ENCODE peak calls at places on chromosomes 3 and 15, in six cellular contexts. V is mesendoderm, L is tibial artery, F is colonic mucosa, B is epithelial cell of esophagus, K is BE2C. T is an unnamed sample.

GRCh38 chr15:66943456-66944095 is 121.8 kb upstream of the SMAD3 start:
- DNase-seq in F (peak), K (no peak), B (peak), L (peak), V (no peak), T (no peak)

GRCh38 chr15:73858062-73858461 is 15.3 kb upstream of the TBC1D21 start:
- DNase-seq in V (peak), F (no peak), L (no peak), K (no peak), B (no peak), T (no peak)

GRCh38 chr3:77726509-77726908 is 686.6 kb downstream of the ROBO2 start:
- DNase-seq in B (no peak), V (no peak), L (no peak), F (no peak), K (no peak), T (no peak)

GRCh38 chr3:113927556-113927955 is 20.3 kb upstream of the ZDHHC23 start:
- DNase-seq in L (no peak), V (no peak), K (no peak), F (no peak), B (no peak), T (no peak)

GRCh38 chr3:107710851-107711250 is 188.1 kb downstream of the BBX start:
- DNase-seq in V (peak), L (no peak), F (no peak), K (no peak), B (peak), T (no peak)

GRCh38 chr3:3110299-3110630 is at the start of gene IL5RA:
- DNase-seq in L (no peak), K (no peak), V (peak), F (no peak), B (no peak), T (no peak)

GRCh38 chr3:14605744-14606143 is 45.8 kb upstream of the CCDC174 start:
- DNase-seq in B (peak), L (no peak), K (no peak), V (no peak), F (no peak), T (no peak)

GRCh38 chr15:77120576-77120975 is 49.7 kb upstream of the TSPAN3 start:
- DNase-seq in K (no peak), V (no peak), F (no peak), L (no peak), B (no peak), T (peak)

GRCh38 chr15:94119923-94120775 is 111.2 kb upstream of the MCTP2 start:
- DNase-seq in K (peak), B (peak), F (peak), V (peak), L (peak), T (no peak)

GRCh38 chr15:58377193-58377592 is 54.6 kb upstream of the LIPC start:
- DNase-seq in B (no peak), K (no peak), L (no peak), V (no peak), F (no peak), T (no peak)

GRCh38 chr3:171838218-171838720 is 4.9 kb upstream of the TMEM212 start:
- DNase-seq in L (peak), F (no peak), B (no peak), V (peak), K (no peak), T (no peak)

GRCh38 chr15:87610366-87610765 is 646.2 kb downstream of the NTRK3 start:
- DNase-seq in F (no peak), B (no peak), V (no peak), L (no peak), K (peak), T (no peak)

GRCh38 chr15:85501574-85501973 is 121.2 kb downstream of the AKAP13 start:
- DNase-seq in V (no peak), L (no peak), B (no peak), F (no peak), K (no peak), T (no peak)

GRCh38 chr3:122271246-122271898 is 53.7 kb upstream of the CSTA start:
- DNase-seq in B (no peak), V (no peak), F (no peak), L (no peak), K (no peak), T (no peak)

GRCh38 chr3:11757929-11758328 is 88.8 kb downstream of the TAMM41 start:
- DNase-seq in B (no peak), F (no peak), K (no peak), L (no peak), V (no peak), T (no peak)

GRCh38 chr15:100670505-100671021 is 68.2 kb downstream of the ASB7 start:
- DNase-seq in F (no peak), V (no peak), B (no peak), K (no peak), L (no peak), T (peak)

GRCh38 chr3:128994581-128995161 is 795 bp upstream of the CFAP92 start:
- DNase-seq in F (no peak), B (no peak), K (no peak), V (no peak), L (no peak), T (no peak)

GRCh38 chr3:10315771-10316344 is 5.1 kb downstream of the SEC13 start:
- DNase-seq in K (no peak), B (no peak), F (no peak), V (no peak), L (no peak), T (no peak)

GRCh38 chr15:49902791-49903481 is 216.1 kb downstream of the ATP8B4 start:
- DNase-seq in L (no peak), K (no peak), B (no peak), V (no peak), F (no peak), T (no peak)

GRCh38 chr15:40487816-40488682 is 17.3 kb downstream of the CHST14 start:
- DNase-seq in F (no peak), K (no peak), V (no peak), L (no peak), B (no peak), T (no peak)

GRCh38 chr15:100236981-100237720 is 104.6 kb downstream of the ADAMTS17 start:
- DNase-seq in K (no peak), V (no peak), B (no peak), L (peak), F (no peak), T (no peak)

GRCh38 chr15:100908466-100908865 is 10.7 kb upstream of the LRRK1 start:
- DNase-seq in V (no peak), K (no peak), L (no peak), F (no peak), B (no peak), T (no peak)

GRCh38 chr3:167318306-167318705 is 61.8 kb downstream of the ZBBX start:
- DNase-seq in L (no peak), V (no peak), F (no peak), K (no peak), B (peak), T (no peak)

GRCh38 chr15:59399465-59400102 is 26.9 kb upstream of the MYO1E start:
- DNase-seq in B (no peak), F (no peak), V (no peak), K (no peak), L (no peak), T (no peak)

GRCh38 chr3:14329116-14329830 is 73.1 kb upstream of the SLC6A6 start:
- DNase-seq in L (peak), F (peak), K (no peak), B (peak), V (peak), T (no peak)

GRCh38 chr15:25789616-25790002 is 73.5 kb downstream of the ATP10A start:
- DNase-seq in B (no peak), V (no peak), F (no peak), L (peak), K (no peak), T (no peak)

GRCh38 chr15:39797407-39797806 is 14.8 kb upstream of the FSIP1 start:
- DNase-seq in K (no peak), B (no peak), L (no peak), F (no peak), V (no peak), T (no peak)

GRCh38 chr3:197508511-197508910 is 47.3 kb downstream of the BDH1 start:
- DNase-seq in V (peak), L (no peak), K (no peak), F (no peak), B (no peak), T (no peak)

GRCh38 chr3:195865752-195866151 is 42.6 kb downstream of the TNK2 start:
- DNase-seq in B (no peak), K (no peak), V (no peak), L (peak), F (no peak), T (no peak)

GRCh38 chr15:71773206-71773859 is 37.0 kb upstream of the NR2E3 start:
- DNase-seq in F (no peak), V (no peak), L (no peak), K (no peak), B (no peak), T (no peak)

GRCh38 chr3:183489455-183490210 is 61.2 kb upstream of the MCF2L2 start:
- DNase-seq in B (peak), K (no peak), V (no peak), L (no peak), F (no peak), T (no peak)

GRCh38 chr3:27939940-27940339 is 217.8 kb upstream of the EOMES start:
- DNase-seq in V (peak), F (no peak), B (peak), L (no peak), K (no peak), T (no peak)

GRCh38 chr15:68484696-68485400 is 52.9 kb upstream of the ITGA11 start:
- DNase-seq in L (peak), F (no peak), V (no peak), K (no peak), B (no peak), T (peak)

GRCh38 chr15:62873203-62873602 is 169.3 kb upstream of the TPM1 start:
- DNase-seq in V (no peak), B (no peak), K (no peak), F (no peak), L (no peak), T (no peak)

GRCh38 chr15:47460775-47461174 is 256.5 kb upstream of the SEMA6D start:
- DNase-seq in F (no peak), V (peak), K (no peak), B (peak), L (no peak), T (no peak)

GRCh38 chr3:72727207-72727606 is 121.0 kb downstream of the SHQ1 start:
- DNase-seq in F (no peak), K (no peak), V (no peak), L (no peak), B (no peak), T (no peak)

GRCh38 chr15:57205027-57205855 is 171.1 kb upstream of the CGNL1 start:
- DNase-seq in L (no peak), V (no peak), F (no peak), B (no peak), K (no peak), T (no peak)

GRCh38 chr15:80015156-80015555 is 44.2 kb upstream of the BCL2A1 start:
- DNase-seq in K (no peak), F (no peak), B (no peak), V (no peak), L (no peak), T (no peak)

GRCh38 chr15:80007532-80007931 is 36.5 kb upstream of the BCL2A1 start:
- DNase-seq in V (no peak), L (no peak), K (no peak), F (no peak), B (no peak), T (no peak)

GRCh38 chr15:80012060-80012726 is 41.2 kb upstream of the BCL2A1 start:
- DNase-seq in B (no peak), L (no peak), V (no peak), K (no peak), F (no peak), T (no peak)

GRCh38 chr15:80010131-80010673 is 39.2 kb upstream of the BCL2A1 start:
- DNase-seq in F (no peak), K (no peak), V (no peak), L (no peak), B (peak), T (peak)
- H3K4me3 ChIP-seq in F (no peak), K (no peak), V (no peak), L (no peak), B (no peak), T (no peak)

GRCh38 chr3:23650371-23651140 is 155.2 kb upstream of the UBE2E1 start:
- DNase-seq in V (no peak), L (no peak), K (no peak), F (no peak), B (peak), T (no peak)
- H3K4me3 ChIP-seq in V (no peak), L (no peak), K (no peak), F (no peak), B (no peak), T (no peak)

DNA sequence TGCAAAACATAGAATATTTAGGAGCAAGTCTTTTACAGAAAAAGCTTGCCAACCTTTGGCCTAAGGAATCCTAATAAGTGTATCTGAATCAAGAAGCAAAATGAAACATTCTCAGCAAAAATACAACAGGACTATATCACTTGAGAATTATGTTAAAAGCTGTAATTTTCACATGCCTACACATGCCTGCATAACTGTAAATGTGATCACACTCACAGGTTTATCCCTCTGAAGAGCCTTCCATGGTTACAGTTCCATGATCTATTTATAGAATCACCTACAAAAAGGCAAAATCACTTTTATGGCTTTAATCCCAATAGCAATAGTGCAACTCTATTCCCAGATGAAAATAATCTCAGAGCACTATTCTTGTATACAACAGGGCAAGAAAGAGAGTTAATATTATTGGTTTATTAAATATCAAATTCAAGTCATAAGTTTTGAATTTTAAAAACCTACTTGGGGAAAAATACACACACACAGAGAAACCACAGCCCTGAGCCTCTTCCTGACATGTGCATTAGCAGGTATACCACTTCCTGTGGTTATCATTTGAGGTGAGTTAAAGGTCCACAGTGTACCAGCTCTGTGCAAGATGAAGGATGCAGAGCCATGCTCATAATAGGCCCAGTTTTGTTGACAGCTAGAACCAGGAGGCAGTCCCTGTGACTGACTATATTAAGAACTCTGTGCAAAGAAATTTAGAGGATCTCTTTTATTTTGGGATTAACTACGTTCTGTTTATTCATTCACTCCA is 252.5 kb upstream of the TGFBR2 start:
- DNase-seq in F (no peak), B (peak), K (no peak), L (no peak), V (no peak), T (no peak)
- H3K4me3 ChIP-seq in F (no peak), B (no peak), K (no peak), L (no peak), V (no peak), T (no peak)

DNA sequence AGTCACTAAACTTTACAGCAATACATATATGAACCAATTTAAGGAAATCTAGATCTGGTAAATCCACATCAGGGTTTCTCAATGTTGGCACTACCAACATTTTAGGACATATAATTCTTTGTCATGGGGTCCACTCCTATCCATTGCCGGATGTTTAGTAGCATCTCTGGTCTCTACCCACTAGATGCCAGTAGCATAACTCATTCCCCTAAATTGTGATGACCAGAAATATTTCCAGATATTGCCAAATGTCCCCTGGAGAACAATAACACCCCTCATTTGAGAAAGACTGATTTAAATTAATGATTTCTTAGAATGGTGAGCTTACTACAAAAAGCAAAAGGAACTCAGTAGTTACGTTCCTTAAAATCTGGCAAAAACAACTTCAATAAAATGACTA is 23.1 kb upstream of the ANKRD28 start:
- DNase-seq in B (no peak), V (no peak), F (no peak), L (no peak), K (no peak), T (no peak)
- H3K4me3 ChIP-seq in B (no peak), V (no peak), F (no peak), L (no peak), K (no peak), T (no peak)

GRCh38 chr3:13016083-13016725 is 57.0 kb downstream of the IQSEC1 start:
- DNase-seq in L (peak), B (no peak), F (peak), V (no peak), K (no peak), T (no peak)
- H3K4me3 ChIP-seq in L (peak), B (no peak), F (peak), V (no peak), K (peak), T (peak)

GRCh38 chr3:48119495-48120193 is 68.6 kb downstream of the CDC25A start:
- DNase-seq in L (peak), V (no peak), K (no peak), B (no peak), F (peak), T (no peak)
- H3K4me3 ChIP-seq in L (no peak), V (no peak), K (no peak), B (no peak), F (no peak), T (no peak)

T was measured in vagina.